ENCODE peak calls at places on chromosomes 16 and 17, in four cellular contexts. W, O, C and A are unnamed samples. For H3K79me2, the result is how much of the 10 kb centered on the place peaks cover.

GRCh38 chr17:59141860-59142259 is 13.1 kb downstream of the SKA2 start:
- DNase-seq in O (no peak), W (no peak), C (no peak), A (no peak)

GRCh38 chr16:12426122-12426521 is 377.6 kb downstream of the CPPED1 start:
- DNase-seq in C (no peak), W (no peak), O (peak), A (no peak)

GRCh38 chr16:75227361-75228142 is 8.8 kb downstream of the CTRB1 start:
- DNase-seq in C (no peak), O (no peak), W (peak), A (no peak)

GRCh38 chr17:81512560-81512983 is at the start of gene ACTG1:
- DNase-seq in O (peak), W (peak), C (peak), A (peak)

GRCh38 chr17:78628547-78629435 is 51.6 kb upstream of the DNAH17 start:
- DNase-seq in C (no peak), W (no peak), O (no peak), A (no peak)

GRCh38 chr16:24509536-24509935 is 29.8 kb upstream of the RBBP6 start:
- DNase-seq in O (no peak), W (no peak), C (no peak), A (no peak)

GRCh38 chr17:28221751-28222414 is 97.1 kb upstream of the TMEM97 start:
- DNase-seq in C (no peak), W (no peak), O (no peak), A (no peak)

GRCh38 chr16:84765606-84766580 is 53.9 kb upstream of the CRISPLD2 start:
- DNase-seq in W (no peak), C (no peak), O (no peak), A (no peak)

GRCh38 chr16:54077412-54077821 is 209.2 kb downstream of the IRX3 start:
- DNase-seq in C (no peak), O (no peak), W (no peak), A (peak)

GRCh38 chr16:78500659-78501226 is 401.3 kb downstream of the WWOX start:
- DNase-seq in W (no peak), C (no peak), O (no peak), A (no peak)

GRCh38 chr16:88769617-88770458 is 15.2 kb downstream of the PIEZO1 start:
- DNase-seq in C (no peak), O (peak), W (peak), A (peak)

GRCh38 chr16:88552166-88552565 is 18.0 kb upstream of the ZC3H18 start:
- DNase-seq in W (no peak), O (no peak), C (no peak), A (no peak)

GRCh38 chr16:88527186-88527936 is 42.8 kb upstream of the ZC3H18 start:
- DNase-seq in W (peak), O (peak), C (peak), A (peak)

GRCh38 chr17:33019161-33019560 is 27.5 kb downstream of the SPACA3 start:
- DNase-seq in C (no peak), O (no peak), W (no peak), A (no peak)

GRCh38 chr17:31320791-31321190 is 631 bp downstream of the EVI2A start:
- DNase-seq in O (no peak), C (no peak), W (no peak), A (no peak)

GRCh38 chr17:50560931-50561750 is 626 bp downstream of the CACNA1G start:
- DNase-seq in C (no peak), O (peak), W (peak), A (no peak)

GRCh38 chr17:75384751-75385150 is 20.7 kb downstream of the GRB2 start:
- DNase-seq in W (no peak), C (no peak), O (no peak), A (no peak)
- H3K79me2 ChIP-seq in W (half or more), C (half or more), O (half or more), A (half or more)

GRCh38 chr17:65009848-65010247 is 46.7 kb downstream of the GNA13 start:
- DNase-seq in W (no peak), C (no peak), O (no peak), A (no peak)

GRCh38 chr17:65015855-65016254 is 40.7 kb downstream of the GNA13 start:
- DNase-seq in O (no peak), W (no peak), C (no peak), A (no peak)

GRCh38 chr17:65017375-65017774 is 39.2 kb downstream of the GNA13 start:
- DNase-seq in C (no peak), W (peak), O (peak), A (no peak)

GRCh38 chr17:65011047-65011446 is 45.5 kb downstream of the GNA13 start:
- DNase-seq in W (no peak), O (no peak), C (no peak), A (no peak)

DNA sequence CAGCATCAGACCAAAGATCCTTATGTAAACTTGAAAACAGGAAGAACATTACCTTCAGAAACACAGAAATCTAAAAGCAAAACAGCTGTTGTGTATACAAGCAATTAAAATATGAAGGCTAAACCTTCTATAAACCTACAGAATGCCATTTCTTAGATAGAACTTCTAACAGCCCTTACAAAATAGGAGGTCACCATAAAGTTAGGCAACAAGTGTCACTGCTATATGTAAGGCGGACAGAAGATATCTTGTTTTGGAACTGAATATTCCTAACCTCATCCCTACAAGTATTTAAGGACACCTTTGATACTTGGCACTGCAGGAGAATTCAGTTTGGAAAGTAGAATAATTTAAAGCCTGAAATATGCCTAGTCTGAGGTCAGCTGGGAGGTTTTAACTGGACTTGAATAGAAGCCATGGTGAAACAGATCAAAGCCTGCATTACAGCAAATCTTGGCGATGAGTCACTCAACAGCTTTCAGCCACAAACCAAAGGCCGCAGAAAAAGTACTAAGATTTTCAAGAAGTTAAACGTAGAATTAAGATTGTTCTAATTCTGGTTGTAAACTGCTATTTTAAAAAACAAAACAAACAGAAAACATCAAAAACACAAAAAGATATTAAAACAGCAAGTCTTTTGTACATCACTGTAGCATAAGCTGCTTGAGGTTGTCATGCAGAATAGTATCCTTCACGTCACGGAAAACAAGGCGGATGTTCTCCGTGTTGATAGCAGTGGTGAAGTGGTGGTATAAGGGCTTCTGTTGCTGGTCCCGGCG is 42.7 kb downstream of the GNA13 start:
- DNase-seq in C (peak), O (no peak), W (no peak), A (peak)
- TF ChIP-seq EZH2phosphoT487 in C (no peak), O (no peak), W (no peak), A (no peak)

GRCh38 chr16:85788819-85789218 is 10.5 kb downstream of the EMC8 start:
- DNase-seq in C (no peak), W (no peak), O (no peak), A (no peak)
- H3K79me2 ChIP-seq in C (half or more), W (half or more), O (half or more), A (under half)

GRCh38 chr16:80148826-80149225 is 392.0 kb upstream of the DYNLRB2 start:
- DNase-seq in W (no peak), O (no peak), C (no peak), A (no peak)

GRCh38 chr16:80147021-80147680 is 393.6 kb upstream of the DYNLRB2 start:
- DNase-seq in O (no peak), W (no peak), C (no peak), A (no peak)

GRCh38 chr16:80142276-80142675 is 398.5 kb upstream of the DYNLRB2 start:
- DNase-seq in W (no peak), C (no peak), O (no peak), A (no peak)

GRCh38 chr16:80142940-80143339 is 397.9 kb upstream of the DYNLRB2 start:
- DNase-seq in W (no peak), C (no peak), O (no peak), A (no peak)

DNA sequence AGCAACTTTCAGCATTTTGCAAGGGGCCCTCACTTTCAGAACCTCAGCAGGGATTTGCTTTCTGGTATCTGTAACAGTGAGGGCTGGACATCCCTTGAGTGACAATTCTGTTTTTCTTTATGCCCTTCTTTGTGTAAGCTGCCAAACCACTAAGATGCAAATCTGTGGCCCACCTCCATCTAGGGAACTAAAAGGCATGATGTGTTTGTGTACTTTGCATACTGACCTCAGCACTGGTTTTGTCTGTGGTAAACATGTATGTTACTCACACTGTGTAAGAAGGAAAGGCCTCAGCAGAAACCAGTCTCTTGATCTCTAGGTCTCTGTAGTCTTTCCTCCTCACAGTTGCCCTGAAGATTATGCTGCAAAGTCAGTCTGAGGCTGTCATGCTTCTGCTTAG is 396.6 kb upstream of the DYNLRB2 start:
- DNase-seq in W (no peak), C (no peak), O (no peak), A (no peak)
- TF ChIP-seq EZH2phosphoT487 in W (no peak), C (no peak), O (no peak), A (no peak)

GRCh38 chr16:72995151-72995881 is 52.6 kb downstream of the ZFHX3 start:
- DNase-seq in W (peak), O (peak), C (no peak), A (no peak)
- H3K79me2 ChIP-seq in W (under half), O (under half), C (under half), A (half or more)

DNA sequence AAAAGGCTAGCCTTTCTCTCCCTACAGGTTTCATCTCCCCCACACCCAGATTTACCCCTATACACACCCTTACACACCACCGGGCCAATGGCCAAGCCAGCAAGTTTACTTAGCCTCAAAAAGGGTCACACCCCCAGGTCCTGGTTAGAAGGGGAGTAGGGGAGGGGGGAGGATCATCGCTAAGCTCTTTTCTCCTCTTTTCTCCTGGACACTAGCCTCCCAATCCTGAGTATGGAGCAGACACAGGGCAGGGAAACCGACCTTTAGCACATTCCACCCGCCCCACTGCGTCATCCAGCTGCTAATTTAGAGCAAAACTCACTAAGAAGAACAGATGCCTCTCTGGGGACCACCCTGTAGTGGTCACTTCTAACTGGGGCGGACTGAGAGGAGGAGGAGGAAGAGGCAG is 4.4 kb downstream of the ACLY start:
- DNase-seq in C (no peak), W (no peak), O (peak), A (no peak)
- TF ChIP-seq EZH2phosphoT487 in C (no peak), W (no peak), O (no peak), A (no peak)

GRCh38 chr17:80030730-80031410 is 4.8 kb downstream of the TBC1D16 start:
- DNase-seq in C (no peak), O (no peak), W (no peak), A (peak)
- H3K79me2 ChIP-seq in C (under half), O (half or more), W (half or more), A (half or more)

GRCh38 chr16:56362706-56363105 is 62.6 kb downstream of the AMFR start:
- DNase-seq in C (no peak), W (no peak), O (no peak), A (no peak)

GRCh38 chr16:56360117-56361008 is 65.0 kb downstream of the AMFR start:
- DNase-seq in O (no peak), W (no peak), C (no peak), A (no peak)

GRCh38 chr16:56363781-56364565 is 61.4 kb downstream of the AMFR start:
- DNase-seq in W (no peak), C (no peak), O (no peak), A (no peak)

GRCh38 chr16:56363181-56363716 is 62.1 kb downstream of the AMFR start:
- DNase-seq in O (no peak), W (no peak), C (no peak), A (no peak)

DNA sequence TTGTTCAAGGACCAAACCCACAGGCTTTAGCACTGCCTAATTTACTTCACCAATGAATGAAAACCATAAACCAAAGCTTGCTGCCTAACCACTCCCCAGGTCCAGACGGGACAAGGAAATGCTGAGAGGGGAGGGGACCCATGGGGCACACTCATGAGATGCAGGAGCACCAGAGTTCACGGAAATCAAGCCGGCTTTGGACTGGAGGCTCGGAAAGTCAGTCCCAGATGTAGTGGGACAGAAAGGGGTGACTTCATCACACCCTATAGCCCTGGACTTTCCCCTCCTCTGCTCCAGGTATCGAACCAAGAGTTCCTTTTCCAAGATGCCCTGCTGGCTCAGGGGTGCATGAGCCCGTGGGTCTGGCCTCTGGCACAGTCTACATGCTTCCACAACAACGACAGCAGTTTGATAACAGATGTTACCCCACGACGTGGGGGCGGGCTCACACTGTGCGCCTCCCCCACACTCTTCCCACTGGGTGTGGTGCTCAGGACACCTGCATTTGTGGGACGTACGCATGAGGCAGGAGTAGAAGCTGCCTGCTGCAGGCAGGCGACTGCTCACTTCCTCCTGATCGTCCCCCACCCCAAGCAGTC is 63.2 kb downstream of the AMFR start:
- DNase-seq in O (no peak), W (no peak), C (no peak), A (no peak)
- TF ChIP-seq EZH2phosphoT487 in O (no peak), W (no peak), C (no peak), A (no peak)

GRCh38 chr17:55304171-55304859 is 39.6 kb downstream of the HLF start:
- DNase-seq in O (no peak), C (no peak), W (no peak), A (no peak)
- H3K79me2 ChIP-seq in O (under half), C (under half), W (under half), A (under half)